ENCODE peak calls at places on chromosomes 5 and 9, in nine cellular contexts. J is foreskin fibroblast, F is dorsolateral prefrontal cortex, H is ovary, A is RWPE2, B is GM12878, G is colonic mucosa, Z is cardiac fibroblast, V is AG10803. D is an unnamed sample.

GRCh38 chr9:37963936-37964739 is 60.2 kb upstream of the SLC25A51 start:
- DNase-seq in J (peak; percentile 88), F (peak; percentile 87), H (no peak), A (no peak), B (no peak), G (peak; percentile 66), Z (peak; percentile 95), V (peak; percentile 88), D (no peak)

GRCh38 chr9:281753-282645 is 67.3 kb downstream of the DOCK8 start:
- DNase-seq in J (no peak), F (no peak), H (no peak), A (no peak), B (no peak), G (no peak), Z (no peak), V (no peak), D (no peak)

GRCh38 chr5:50711280-50711679 is 44.8 kb downstream of the PARP8 start:
- DNase-seq in J (no peak), F (no peak), H (no peak), A (no peak), B (peak; percentile 87), G (peak; percentile 22), Z (peak; percentile 1), V (peak; percentile 4), D (peak; percentile 80)

GRCh38 chr9:36961568-36962360 is 72.3 kb downstream of the PAX5 start:
- DNase-seq in J (peak; percentile 3), F (peak; percentile 21), H (no peak), A (no peak), B (no peak), G (no peak), Z (peak; percentile 6), V (peak; percentile 15), D (no peak)

GRCh38 chr5:37839441-37840035 is 303 bp downstream of the GDNF start:
- DNase-seq in J (peak; percentile 63), F (no peak), H (peak; percentile 75), A (no peak), B (no peak), G (no peak), Z (peak; percentile 68), V (peak; percentile 62), D (no peak)

GRCh38 chr9:34647084-34647403 is 569 bp downstream of the GALT start:
- DNase-seq in J (no peak), F (no peak), H (no peak), A (no peak), B (no peak), G (no peak), Z (no peak), V (no peak), D (no peak)

GRCh38 chr5:67292201-67292940 is 95.8 kb upstream of the CD180 start:
- DNase-seq in J (no peak), F (no peak), H (no peak), A (no peak), B (no peak), G (no peak), Z (no peak), V (no peak), D (no peak)

GRCh38 chr5:81971086-81971693 is 633 bp upstream of the ATG10 start:
- DNase-seq in J (no peak), F (no peak), H (no peak), A (no peak), B (peak; percentile 19), G (peak; percentile 22), Z (peak; percentile 38), V (no peak), D (peak; percentile 12)

GRCh38 chr9:75930766-75931311 is 40.4 kb downstream of the PCSK5 start:
- DNase-seq in J (no peak), F (no peak), H (no peak), A (no peak), B (no peak), G (no peak), Z (peak; percentile 15), V (no peak), D (no peak)

GRCh38 chr9:87276851-87277251 is 220.8 kb upstream of the DAPK1 start:
- DNase-seq in J (no peak), F (no peak), H (no peak), A (no peak), B (no peak), G (no peak), Z (peak; percentile 48), V (peak; percentile 82), D (no peak)

GRCh38 chr9:34929506-34930102 is 28.5 kb upstream of the PHF24 start:
- DNase-seq in J (no peak), F (peak; percentile 50), H (no peak), A (no peak), B (no peak), G (no peak), Z (peak; percentile 25), V (peak; percentile 11), D (peak; percentile 3)

GRCh38 chr5:95861221-95861857 is 38.8 kb upstream of the GLRX start:
- DNase-seq in J (peak; percentile 98), F (no peak), H (peak; percentile 53), A (peak; percentile 89), B (no peak), G (peak; percentile 46), Z (peak; percentile 98), V (peak; percentile 97), D (no peak)

GRCh38 chr9:35771943-35772342 is 17.9 kb upstream of the MSMP start:
- DNase-seq in J (no peak), F (no peak), H (no peak), A (no peak), B (no peak), G (peak; percentile 58), Z (peak; percentile 48), V (no peak), D (no peak)

GRCh38 chr5:169649486-169649885 is 12.4 kb downstream of the DOCK2 start:
- DNase-seq in J (no peak), F (no peak), H (no peak), A (no peak), B (no peak), G (no peak), Z (no peak), V (no peak), D (no peak)

GRCh38 chr9:96383165-96383939 is at the start of gene SLC35D2:
- DNase-seq in J (peak; percentile 40), F (peak; percentile 55), H (peak; percentile 80), A (no peak), B (no peak), G (peak; percentile 86), Z (peak; percentile 74), V (peak; percentile 53), D (no peak)

GRCh38 chr9:96209407-96210031 is 92.5 kb downstream of the HSD17B3 start:
- DNase-seq in J (peak; percentile 58), F (no peak), H (no peak), A (no peak), B (no peak), G (no peak), Z (peak; percentile 79), V (peak; percentile 84), D (no peak)

GRCh38 chr5:160434022-160434531 is 12.4 kb downstream of the PTTG1 start:
- DNase-seq in J (no peak), F (peak; percentile 87), H (no peak), A (peak; percentile 86), B (peak; percentile 86), G (no peak), Z (no peak), V (no peak), D (no peak)

GRCh38 chr5:52673495-52673894 is 114.2 kb upstream of the ITGA1 start:
- DNase-seq in J (no peak), F (no peak), H (no peak), A (no peak), B (no peak), G (no peak), Z (no peak), V (no peak), D (no peak)

GRCh38 chr5:1805736-1806135 is 4.5 kb downstream of the NDUFS6 start:
- DNase-seq in J (no peak), F (peak; percentile 11), H (no peak), A (no peak), B (no peak), G (no peak), Z (no peak), V (no peak), D (no peak)

GRCh38 chr5:141672071-141672855 is 9.8 kb downstream of the ARAP3 start:
- DNase-seq in J (no peak), F (no peak), H (no peak), A (no peak), B (no peak), G (no peak), Z (no peak), V (no peak), D (no peak)

GRCh38 chr5:141672856-141673813 is 8.9 kb downstream of the ARAP3 start:
- DNase-seq in J (no peak), F (no peak), H (no peak), A (no peak), B (no peak), G (no peak), Z (no peak), V (no peak), D (no peak)

GRCh38 chr5:141668601-141669265 is 13.3 kb downstream of the ARAP3 start:
- DNase-seq in J (peak; percentile 26), F (no peak), H (no peak), A (no peak), B (no peak), G (no peak), Z (no peak), V (no peak), D (no peak)

GRCh38 chr5:141665995-141666940 is 15.1 kb upstream of the FCHSD1 start:
- DNase-seq in J (no peak), F (no peak), H (no peak), A (no peak), B (no peak), G (no peak), Z (no peak), V (no peak), D (no peak)

GRCh38 chr5:141669519-141669918 is 12.5 kb downstream of the ARAP3 start:
- DNase-seq in J (no peak), F (no peak), H (no peak), A (no peak), B (no peak), G (no peak), Z (no peak), V (no peak), D (no peak)
- TF ChIP-seq CTCF in J (no peak), F (peak; percentile 12), H (no peak), A (no peak), B (no peak), G (no peak), Z (no peak), V (no peak), D (peak; percentile 22)

GRCh38 chr9:129888085-129888808 is 53.0 kb downstream of the USP20 start:
- DNase-seq in J (no peak), F (no peak), H (no peak), A (no peak), B (peak; percentile 100), G (peak; percentile 51), Z (no peak), V (no peak), D (peak; percentile 98)
- H3K4me3 ChIP-seq in J (no peak overlapping the region), F (no peak overlapping the region), H (no peak overlapping the region), A (no peak overlapping the region), B (peak overlapping the region; percentile 74), G (no peak overlapping the region), Z (no peak overlapping the region), V (no peak overlapping the region), D (peak overlapping the region; percentile 50)

GRCh38 chr9:2502210-2502609 is 119.4 kb upstream of the VLDLR start:
- DNase-seq in J (no peak), F (no peak), H (no peak), A (no peak), B (no peak), G (no peak), Z (no peak), V (no peak), D (no peak)
- TF ChIP-seq CTCF in J (no peak), F (no peak), H (no peak), A (no peak), B (no peak), G (no peak), Z (no peak), V (no peak), D (no peak)

GRCh38 chr5:141760193-141760592 is 78.2 kb upstream of the ARAP3 start:
- DNase-seq in J (no peak), F (no peak), H (no peak), A (no peak), B (no peak), G (no peak), Z (no peak), V (no peak), D (no peak)
- H3K4me3 ChIP-seq in J (no peak overlapping the region), F (no peak overlapping the region), H (no peak overlapping the region), A (no peak overlapping the region), B (no peak overlapping the region), G (no peak overlapping the region), Z (no peak overlapping the region), V (no peak overlapping the region), D (no peak overlapping the region)